ENCODE peak calls at places on chromosomes 4 and X, in seven cellular contexts. Y, G, N, M, T, O and U are unnamed samples.

GRCh38 chr4:184262901-184263300 is 45.2 kb upstream of the ENPP6 start:
- DNase-seq in M (no peak), G (peak), Y (no peak), T (no peak), O (no peak), N (no peak), U (no peak)

GRCh38 chrX:69320116-69320515 is 154.9 kb upstream of the PJA1 start:
- DNase-seq in Y (no peak), T (no peak), O (no peak), M (no peak), G (no peak), N (no peak), U (no peak)

GRCh38 chr4:41209187-41209586 is 5.2 kb downstream of the APBB2 start:
- DNase-seq in M (no peak), N (peak), O (peak), Y (no peak), T (no peak), G (peak), U (no peak)

GRCh38 chr4:82360298-82361177 is 13.3 kb downstream of the HNRNPD start:
- DNase-seq in O (no peak), N (peak), G (peak), Y (no peak), T (no peak), M (no peak), U (no peak)

GRCh38 chr4:150192986-150193385 is 114.7 kb downstream of the DCLK2 start:
- DNase-seq in G (no peak), Y (no peak), M (no peak), T (no peak), O (no peak), N (no peak), U (no peak)

GRCh38 chr4:53852343-53852742 is 212.1 kb downstream of the CHIC2 start:
- DNase-seq in N (no peak), G (no peak), Y (no peak), O (no peak), M (no peak), T (no peak), U (no peak)

GRCh38 chrX:103716967-103717366 is 6.3 kb downstream of the TMEM31 start:
- DNase-seq in M (no peak), T (no peak), O (no peak), Y (no peak), G (peak), N (peak), U (no peak)

GRCh38 chrX:3403748-3404147 is 57.3 kb upstream of the MXRA5 start:
- DNase-seq in Y (no peak), M (no peak), N (no peak), G (no peak), T (no peak), O (no peak), U (no peak)

GRCh38 chr4:87848622-87849351 is 16.0 kb downstream of the MEPE start:
- DNase-seq in O (peak), M (no peak), N (peak), Y (peak), T (peak), G (peak), U (no peak)

GRCh38 chr4:23819041-23819511 is 70.8 kb downstream of the PPARGC1A start:
- DNase-seq in M (no peak), T (peak), N (no peak), O (no peak), Y (no peak), G (no peak), U (no peak)

GRCh38 chr4:181976743-181977142 is 266.5 kb upstream of the TENM3 start:
- DNase-seq in O (no peak), G (no peak), N (no peak), Y (no peak), T (no peak), M (no peak), U (no peak)

GRCh38 chrX:106898462-106898861 is 4.7 kb downstream of the RIPPLY1 start:
- DNase-seq in O (peak), M (no peak), T (no peak), N (peak), G (peak), Y (peak), U (no peak)

GRCh38 chrX:124005220-124005619 is 43.7 kb downstream of the STAG2 start:
- DNase-seq in G (no peak), N (no peak), T (no peak), O (no peak), Y (no peak), M (no peak), U (no peak)

GRCh38 chr4:2297606-2298517 is 36.0 kb upstream of the MXD4 start:
- DNase-seq in T (no peak), G (no peak), M (no peak), N (no peak), O (no peak), Y (peak), U (no peak)

GRCh38 chrX:51697397-51697796 is 12.9 kb upstream of the CENPVL1 start:
- DNase-seq in O (no peak), T (no peak), Y (no peak), G (no peak), N (no peak), M (no peak), U (no peak)

GRCh38 chrX:20947411-20947912 is 426.8 kb upstream of the CNKSR2 start:
- DNase-seq in G (no peak), Y (no peak), M (no peak), O (no peak), N (no peak), T (no peak), U (no peak)

GRCh38 chr4:52751349-52751911 is at the start of gene ERVMER34-1:
- DNase-seq in M (no peak), Y (peak), N (peak), G (no peak), O (no peak), T (peak), U (peak)

GRCh38 chrX:54640721-54641120 is 110.7 kb downstream of the GNL3L start:
- DNase-seq in N (peak), T (peak), G (no peak), O (no peak), Y (no peak), M (no peak), U (no peak)

GRCh38 chrX:55867254-55867653 is 149.7 kb downstream of the RRAGB start:
- DNase-seq in N (peak), T (no peak), M (no peak), G (no peak), Y (peak), O (peak), U (no peak)

GRCh38 chr4:41822326-41822725 is 73.8 kb upstream of the PHOX2B start:
- DNase-seq in Y (no peak), T (no peak), O (no peak), M (no peak), N (no peak), G (no peak), U (no peak)

GRCh38 chrX:119726900-119727555 is 31.4 kb upstream of the SOWAHD start:
- DNase-seq in Y (peak), O (no peak), T (no peak), N (no peak), M (no peak), G (peak), U (no peak)

GRCh38 chr4:113435893-113436292 is 325.6 kb downstream of the CAMK2D start:
- DNase-seq in M (no peak), Y (peak), G (peak), O (no peak), N (peak), T (peak), U (peak)

GRCh38 chr4:72631296-72631695 is 62.3 kb upstream of the ADAMTS3 start:
- DNase-seq in Y (no peak), M (no peak), T (peak), G (peak), N (peak), O (no peak), U (no peak)

GRCh38 chr4:184647391-184648101 is 1.7 kb downstream of the CASP3 start:
- DNase-seq in G (peak), T (no peak), Y (no peak), N (peak), O (peak), M (no peak), U (no peak)

GRCh38 chrX:71111141-71111843 is at the start of gene IL2RG:
- DNase-seq in G (no peak), M (no peak), Y (peak), N (no peak), T (no peak), O (peak), U (no peak)